ENCODE peak calls at places on chromosomes 3 and 15, in four cellular contexts. R is tibial nerve, A is A549, D is suprapubic skin. V is an unnamed sample. For H3K9me3, the result is how much of the 10 kb centered on the place peaks cover.

GRCh38 chr15:77186518-77187095 is 115.7 kb upstream of the TSPAN3 start:
- DNase-seq in D (no peak), R (no peak), A (peak), V (no peak)

GRCh38 chr15:100588638-100589242 is 13.2 kb downstream of the LINS1 start:
- DNase-seq in R (no peak), D (no peak), A (peak), V (no peak)

GRCh38 chr3:49358884-49359225 is 702 bp upstream of the GPX1 start:
- DNase-seq in R (no peak), D (no peak), A (no peak), V (no peak)

GRCh38 chr3:157098823-157099185 is 61.1 kb downstream of the CCNL1 start:
- DNase-seq in D (no peak), R (no peak), A (no peak), V (no peak)

GRCh38 chr3:177777699-177778098 is 580.4 kb upstream of the TBL1XR1 start:
- DNase-seq in D (no peak), R (no peak), A (peak), V (no peak)

GRCh38 chr3:187986514-187986934 is 167.4 kb upstream of the LPP start:
- DNase-seq in D (no peak), R (no peak), A (peak), V (no peak)

GRCh38 chr15:87764461-87765236 is 491.9 kb downstream of the NTRK3 start:
- DNase-seq in A (peak), R (no peak), D (no peak), V (no peak)

GRCh38 chr3:189985938-189986337 is 134.8 kb downstream of the P3H2 start:
- DNase-seq in D (no peak), R (no peak), A (no peak), V (no peak)

GRCh38 chr15:94451461-94451860 is 220.1 kb downstream of the MCTP2 start:
- DNase-seq in R (no peak), D (no peak), A (no peak), V (no peak)

GRCh38 chr15:99445272-99445850 is 120.4 kb upstream of the MEF2A start:
- DNase-seq in D (no peak), R (no peak), A (no peak), V (no peak)

DNA sequence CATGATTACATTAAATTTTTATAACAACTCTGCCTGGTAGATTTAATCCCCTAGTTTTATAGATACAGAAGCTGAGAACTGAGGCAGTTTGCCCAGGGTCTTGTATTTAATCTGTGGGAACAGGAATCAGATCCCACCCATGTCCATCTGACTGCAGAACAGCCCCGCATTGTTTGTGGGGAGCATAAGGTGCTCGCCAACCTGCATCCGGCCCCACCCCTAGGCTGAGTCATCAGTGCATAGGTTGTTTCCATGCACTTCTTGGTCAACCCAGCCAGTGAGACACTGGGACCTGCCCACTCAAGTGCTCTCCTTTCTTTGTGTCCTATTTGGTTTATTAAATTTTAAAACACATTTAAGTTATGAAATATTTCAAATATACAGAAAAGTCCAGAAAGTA is 266.2 kb downstream of the OPA1 start:
- DNase-seq in D (no peak), A (no peak), R (no peak), V (no peak)
- TF ChIP-seq EP300 in D (no peak), A (no peak), R (no peak), V (no peak)

DNA sequence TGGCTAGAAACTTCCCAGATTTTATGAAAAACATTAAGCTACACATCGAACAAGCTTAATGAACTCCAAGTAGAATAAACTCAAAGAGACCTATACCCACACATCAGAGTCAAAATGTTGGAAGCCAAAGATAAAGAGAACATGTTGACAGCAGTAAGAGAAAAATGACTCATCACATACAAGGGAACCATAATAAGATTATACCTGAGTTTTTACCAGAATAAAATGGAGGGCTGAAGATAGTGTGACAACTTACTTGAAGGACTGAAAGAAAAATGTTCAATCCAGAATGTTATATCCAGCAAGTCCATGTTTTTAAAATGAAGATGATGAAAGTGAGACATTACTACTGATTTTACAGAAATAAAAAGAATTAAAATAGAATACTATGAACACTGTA is 22.8 kb downstream of the MYL3 start:
- DNase-seq in A (no peak), R (no peak), D (no peak), V (no peak)
- H3K9me3 ChIP-seq in A (under half), R (under half), D (under half), V (under half)

GRCh38 chr15:63466378-63467192 is 37.8 kb upstream of the USP3 start:
- DNase-seq in D (no peak), A (peak), R (peak), V (no peak)
- TF ChIP-seq POLR2A in D (no peak), A (no peak), R (no peak), V (no peak)

GRCh38 chr15:35514759-35515158 is 31.2 kb downstream of the DPH6 start:
- DNase-seq in A (no peak), R (no peak), D (no peak), V (no peak)
- TF ChIP-seq EP300 in A (no peak), R (no peak), D (no peak), V (no peak)

GRCh38 chr3:93861021-93861420 is 112.7 kb downstream of the PROS1 start:
- DNase-seq in A (no peak), D (no peak), R (no peak), V (no peak)

DNA sequence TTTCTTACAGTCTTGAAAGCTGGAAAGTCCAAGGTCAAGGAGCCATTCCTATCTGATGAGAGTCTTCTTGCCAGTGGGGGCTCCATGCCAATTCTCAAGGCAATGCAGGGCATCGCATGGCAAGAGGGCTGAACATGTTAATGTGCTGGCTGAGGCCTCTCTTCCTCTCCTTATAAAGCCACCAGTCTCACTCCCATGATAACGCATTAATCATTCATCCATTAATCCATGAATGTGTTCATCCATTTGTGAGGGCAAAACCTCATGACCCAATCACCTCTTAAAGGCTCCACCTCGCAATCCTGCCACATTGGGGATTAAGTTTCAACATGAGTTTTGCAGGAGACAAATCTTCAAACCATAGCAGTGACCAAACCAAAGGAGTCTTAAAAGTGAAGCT is 118.3 kb downstream of the PROS1 start:
- DNase-seq in D (no peak), R (no peak), A (no peak), V (no peak)
- H3K9me3 ChIP-seq in D (under half), R (under half), A (under half), V (under half)

V was measured in sigmoid colon.